ENCODE peak calls at places on chromosome 5, in eight cellular contexts. F, I, K, O, Q, W, H and N are unnamed samples. For H3K9me3, the result is how much of the 10 kb centered on the place peaks cover.

GRCh38 chr5:113253037-113253436 is 181.8 kb downstream of the TSSK1B start:
- DNase-seq in F (no peak), I (no peak), K (no peak), O (no peak), Q (no peak), W (no peak), H (no peak), N (no peak)

GRCh38 chr5:143108498-143109128 is 294.9 kb downstream of the NR3C1 start:
- DNase-seq in F (peak), I (no peak), K (no peak), O (no peak), Q (peak), W (no peak), H (no peak), N (no peak)

GRCh38 chr5:54315736-54316135 is 5.4 kb upstream of the ARL15 start:
- DNase-seq in F (no peak), I (no peak), K (no peak), O (no peak), Q (no peak), W (no peak), H (no peak), N (no peak)

GRCh38 chr5:175683921-175684320 is 26.1 kb downstream of the HRH2 start:
- DNase-seq in F (peak), I (no peak), K (no peak), O (no peak), Q (peak), W (no peak), H (no peak), N (no peak)

GRCh38 chr5:52985306-52985705 is 3.8 kb upstream of the ITGA2 start:
- DNase-seq in F (no peak), I (no peak), K (no peak), O (no peak), Q (no peak), W (no peak), H (no peak), N (no peak)

GRCh38 chr5:82018462-82018861 is 46.6 kb downstream of the ATG10 start:
- DNase-seq in F (no peak), I (peak), K (no peak), O (no peak), Q (no peak), W (no peak), H (no peak), N (no peak)

GRCh38 chr5:32168460-32169033 is 5.6 kb downstream of the GOLPH3 start:
- DNase-seq in F (no peak), I (peak), K (no peak), O (peak), Q (no peak), W (no peak), H (no peak), N (no peak)

GRCh38 chr5:136025900-136026299 is 2.9 kb upstream of the TGFBI start:
- DNase-seq in F (no peak), I (peak), K (no peak), O (peak), Q (no peak), W (no peak), H (no peak), N (no peak)

GRCh38 chr5:154757647-154758406 is 2.6 kb downstream of the LARP1 start:
- DNase-seq in F (no peak), I (no peak), K (no peak), O (no peak), Q (no peak), W (peak), H (no peak), N (no peak)

GRCh38 chr5:10702911-10703491 is 58.0 kb downstream of the DAP start:
- DNase-seq in F (no peak), I (peak), K (no peak), O (no peak), Q (no peak), W (no peak), H (peak), N (no peak)

GRCh38 chr5:101306391-101307137 is 403.5 kb upstream of the ST8SIA4 start:
- DNase-seq in F (no peak), I (peak), K (no peak), O (no peak), Q (no peak), W (no peak), H (peak), N (no peak)

GRCh38 chr5:97600486-97600885 is 417.4 kb upstream of the RIOK2 start:
- DNase-seq in F (no peak), I (no peak), K (no peak), O (no peak), Q (no peak), W (no peak), H (no peak), N (no peak)

GRCh38 chr5:16552666-16553343 is 64.0 kb downstream of the RETREG1 start:
- DNase-seq in F (no peak), I (peak), K (peak), O (peak), Q (peak), W (peak), H (peak), N (no peak)

GRCh38 chr5:119063579-119064379 is 7.1 kb upstream of the DMXL1 start:
- DNase-seq in F (no peak), I (peak), K (no peak), O (no peak), Q (no peak), W (no peak), H (no peak), N (no peak)

GRCh38 chr5:100900142-100900795 is 2.8 kb downstream of the ST8SIA4 start:
- DNase-seq in F (peak), I (peak), K (no peak), O (peak), Q (no peak), W (peak), H (no peak), N (no peak)

GRCh38 chr5:113678924-113679575 is 165.6 kb downstream of the YTHDC2 start:
- DNase-seq in F (no peak), I (peak), K (peak), O (no peak), Q (no peak), W (no peak), H (peak), N (no peak)

GRCh38 chr5:35415305-35415704 is 185.0 kb upstream of the PRLR start:
- DNase-seq in F (no peak), I (no peak), K (no peak), O (no peak), Q (no peak), W (no peak), H (no peak), N (no peak)

DNA sequence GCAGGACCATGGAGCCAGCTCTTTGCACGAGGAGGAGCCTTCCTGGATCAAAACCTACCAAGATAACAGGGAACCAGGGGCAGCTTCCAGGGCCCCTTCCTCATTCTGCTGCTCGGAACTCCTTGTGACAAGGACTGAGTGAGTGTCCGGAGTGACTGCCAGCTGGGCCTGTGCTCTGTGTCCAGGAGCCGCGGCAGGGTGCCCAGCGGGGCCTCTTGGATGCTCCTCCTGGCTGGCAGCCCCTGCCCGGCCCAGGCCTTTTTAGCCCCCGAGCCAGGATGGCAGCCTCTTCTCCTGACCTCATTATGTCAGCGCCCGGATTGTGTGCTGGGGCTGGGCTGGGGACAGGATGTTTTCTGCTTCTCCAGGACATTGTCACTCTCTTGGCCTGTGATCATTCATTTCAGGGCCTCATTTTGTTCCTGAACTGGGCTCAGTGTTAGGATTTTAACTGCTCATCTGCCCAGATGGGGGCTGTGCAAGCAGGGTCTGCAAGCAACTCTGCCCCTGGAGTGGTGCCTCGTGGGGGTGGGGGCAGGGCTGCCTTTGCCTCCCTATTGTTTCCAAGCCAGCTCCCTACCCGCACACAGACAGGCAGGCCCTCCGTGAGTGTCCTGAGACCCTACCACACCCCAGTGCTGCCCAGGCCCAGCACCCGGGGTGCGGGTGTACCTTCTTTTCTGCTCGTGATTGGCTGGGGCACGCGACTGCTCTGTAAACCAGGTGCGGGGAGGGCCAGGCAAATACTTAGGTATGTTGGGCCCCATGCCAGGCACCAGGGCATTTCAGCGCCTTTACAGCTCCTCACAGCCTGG is 161.6 kb downstream of the COL23A1 start:
- DNase-seq in F (peak), I (no peak), K (no peak), O (no peak), Q (no peak), W (no peak), H (no peak), N (no peak)
- H3K9me3 ChIP-seq in F (under half), I (under half), K (under half), O (under half), Q (under half), W (under half), H (under half), N (under half)

GRCh38 chr5:141403387-141403786 is 809 bp downstream of the PCDHGA9 start:
- DNase-seq in F (no peak), I (no peak), K (no peak), O (no peak), Q (no peak), W (no peak), H (no peak), N (no peak)

GRCh38 chr5:141398608-141399007 is 861 bp downstream of the PCDHGB5 start:
- DNase-seq in F (no peak), I (no peak), K (no peak), O (no peak), Q (no peak), W (no peak), H (no peak), N (no peak)

GRCh38 chr5:141402553-141403328 is at the start of gene PCDHGA9:
- DNase-seq in F (no peak), I (peak), K (no peak), O (no peak), Q (no peak), W (no peak), H (peak), N (no peak)

GRCh38 chr5:141399555-141400258 is 2.0 kb downstream of the PCDHGB5 start:
- DNase-seq in F (no peak), I (no peak), K (no peak), O (no peak), Q (no peak), W (no peak), H (no peak), N (no peak)
- H3K9me3 ChIP-seq in F (half or more), I (under half), K (half or more), O (half or more), Q (under half), W (under half), H (under half), N (under half)

DNA sequence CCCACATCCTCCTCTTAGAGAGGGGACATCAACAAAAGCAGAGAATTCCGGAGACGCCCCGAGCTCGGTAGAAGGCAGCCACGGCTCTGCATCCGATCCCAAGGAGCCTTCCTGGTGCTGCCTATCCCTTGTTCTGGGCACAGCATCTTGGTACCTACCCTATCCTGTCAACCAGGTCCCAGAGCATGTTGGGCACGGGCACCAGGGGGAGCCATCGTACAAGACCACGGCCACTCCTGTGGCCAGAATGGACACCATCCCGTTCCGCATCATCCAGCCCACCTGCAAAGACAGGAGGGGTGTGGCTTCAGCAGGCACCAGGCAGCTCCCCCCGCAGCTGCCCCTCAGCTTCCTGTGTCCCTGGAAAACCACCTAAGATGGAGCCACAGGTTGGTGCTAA is 62.7 kb upstream of the ZNF354A start:
- DNase-seq in F (no peak), I (no peak), K (no peak), O (peak), Q (no peak), W (no peak), H (peak), N (no peak)
- H3K9me3 ChIP-seq in F (under half), I (under half), K (under half), O (under half), Q (under half), W (under half), H (under half), N (under half)

DNA sequence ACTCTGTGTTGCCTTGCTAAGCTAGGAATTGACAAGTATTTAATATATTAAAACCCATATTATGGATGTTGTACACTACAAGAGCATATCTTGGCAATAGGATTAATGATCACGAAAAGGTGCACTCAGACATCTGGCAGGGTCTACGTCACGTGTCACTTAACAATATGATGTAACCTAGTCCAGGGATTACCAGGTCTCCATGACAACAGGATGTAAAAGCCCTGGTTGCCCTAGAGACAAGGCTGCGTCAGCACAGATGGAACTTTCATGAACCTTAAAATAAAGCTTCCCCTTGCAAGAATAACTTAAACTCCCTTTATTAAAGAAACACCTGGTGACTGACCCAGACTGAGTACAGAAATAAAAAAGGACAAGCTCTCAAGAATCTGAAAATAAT is 717.8 kb downstream of the CDH18 start:
- DNase-seq in F (no peak), I (no peak), K (no peak), O (no peak), Q (no peak), W (no peak), H (no peak), N (no peak)
- H3K9me3 ChIP-seq in F (under half), I (under half), K (under half), O (under half), Q (under half), W (under half), H (under half), N (under half)

GRCh38 chr5:173242079-173242478 is 7.1 kb upstream of the NKX2-5 start:
- DNase-seq in F (no peak), I (no peak), K (no peak), O (no peak), Q (no peak), W (no peak), H (no peak), N (no peak)
- H3K9me3 ChIP-seq in F (under half), I (under half), K (under half), O (under half), Q (under half), W (under half), H (under half), N (under half)

GRCh38 chr5:141422742-141423291 is 2.0 kb downstream of the PCDHGA11 start:
- DNase-seq in F (no peak), I (no peak), K (no peak), O (no peak), Q (no peak), W (no peak), H (no peak), N (no peak)

GRCh38 chr5:141419074-141419880 is 1.6 kb upstream of the PCDHGA11 start:
- DNase-seq in F (no peak), I (no peak), K (no peak), O (no peak), Q (no peak), W (no peak), H (no peak), N (no peak)

GRCh38 chr5:141420855-141421488 is at the start of gene PCDHGA11:
- DNase-seq in F (no peak), I (peak), K (no peak), O (no peak), Q (no peak), W (no peak), H (peak), N (no peak)

DNA sequence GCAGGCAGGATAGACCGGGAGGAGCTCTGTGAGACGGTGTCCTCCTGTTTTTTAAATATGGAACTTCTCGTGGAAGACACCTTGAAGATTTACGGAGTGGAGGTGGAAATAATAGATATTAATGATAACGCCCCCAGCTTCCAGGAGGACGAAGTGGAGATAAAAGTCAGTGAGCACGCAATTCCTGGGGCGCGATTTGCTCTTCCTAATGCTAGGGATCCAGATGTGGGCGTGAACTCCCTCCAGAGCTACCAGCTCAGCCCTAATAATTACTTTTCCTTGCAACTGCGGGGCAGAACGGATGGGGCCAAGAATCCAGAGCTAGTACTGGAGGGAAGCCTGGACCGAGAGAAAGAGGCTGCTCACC is 621 bp downstream of the PCDHGA11 start:
- DNase-seq in F (no peak), I (peak), K (no peak), O (no peak), Q (no peak), W (no peak), H (no peak), N (no peak)
- H3K9me3 ChIP-seq in F (half or more), I (under half), K (half or more), O (half or more), Q (under half), W (under half), H (under half), N (under half)